ENCODE peak calls at places on chromosome 3, in six cellular contexts. Q is GM13976; G is activated CD4-positive, alpha-beta memory T cell treated with anti-CD3 and anti-CD28 coated beads for 36 hours; I is left ventricle myocardium superior; K is BE2C; S is brain pericyte. V is an unnamed sample.

GRCh38 chr3:37686225-37686624 is 175.5 kb upstream of the CTDSPL start:
- DNase-seq in Q (no peak), I (no peak), K (peak), S (no peak), G (no peak), V (no peak)

GRCh38 chr3:196995646-196996355 is 27.2 kb upstream of the PIGZ start:
- DNase-seq in G (no peak), Q (no peak), I (no peak), K (no peak), S (no peak), V (no peak)

GRCh38 chr3:69740103-69741021 is 1.1 kb downstream of the MITF start:
- DNase-seq in K (no peak), G (no peak), Q (peak), S (no peak), I (peak), V (peak)

GRCh38 chr3:196284396-196284795 is 3.1 kb downstream of the PCYT1A start:
- DNase-seq in G (no peak), K (no peak), I (no peak), S (no peak), Q (no peak), V (no peak)

GRCh38 chr3:49173116-49173791 is 1.9 kb downstream of the KLHDC8B start:
- DNase-seq in S (no peak), I (peak), G (no peak), K (peak), Q (no peak), V (no peak)

GRCh38 chr3:69012111-69012835 is 1.2 kb downstream of the EOGT start:
- DNase-seq in I (peak), Q (no peak), S (no peak), G (no peak), K (peak), V (no peak)

GRCh38 chr3:185658504-185658912 is 72.4 kb downstream of the SENP2 start:
- DNase-seq in G (peak), K (no peak), I (peak), S (no peak), Q (no peak), V (no peak)

GRCh38 chr3:143775401-143775970 is 72.8 kb downstream of the SLC9A9 start:
- DNase-seq in G (no peak), K (no peak), Q (peak), I (no peak), S (no peak), V (peak)

GRCh38 chr3:168591587-168591986 is 495.9 kb upstream of the GOLIM4 start:
- DNase-seq in S (no peak), K (no peak), G (no peak), Q (no peak), I (no peak), V (no peak)

GRCh38 chr3:65268411-65268810 is 580.6 kb upstream of the ADAMTS9 start:
- DNase-seq in Q (no peak), K (no peak), S (no peak), I (no peak), G (no peak), V (no peak)

GRCh38 chr3:28077566-28077965 is 163.9 kb upstream of the CMC1 start:
- DNase-seq in Q (no peak), I (peak), K (no peak), G (no peak), S (no peak), V (no peak)

GRCh38 chr3:98567646-98568280 is 25.6 kb downstream of the CPOX start:
- DNase-seq in K (no peak), G (peak), Q (no peak), I (no peak), S (no peak), V (no peak)

GRCh38 chr3:179453967-179454366 is 2.7 kb upstream of the GNB4 start:
- DNase-seq in Q (no peak), S (no peak), I (no peak), K (no peak), G (no peak), V (no peak)

GRCh38 chr3:182212479-182213076 is 500.9 kb downstream of the SOX2 start:
- DNase-seq in S (no peak), I (no peak), Q (no peak), K (peak), G (no peak), V (no peak)

GRCh38 chr3:13497386-13497785 is 17.3 kb downstream of the HDAC11 start:
- DNase-seq in I (no peak), S (no peak), Q (no peak), G (no peak), K (no peak), V (no peak)

GRCh38 chr3:27089063-27089462 is 280.1 kb downstream of the NEK10 start:
- DNase-seq in G (no peak), S (no peak), I (peak), K (no peak), Q (no peak), V (no peak)

GRCh38 chr3:104437891-104438290 is 928.8 kb upstream of the ALCAM start:
- DNase-seq in S (no peak), G (no peak), K (no peak), I (no peak), Q (no peak), V (no peak)

GRCh38 chr3:53024315-53024714 is 21.6 kb downstream of the SFMBT1 start:
- DNase-seq in K (no peak), Q (no peak), G (no peak), S (no peak), I (no peak), V (no peak)

GRCh38 chr3:23079976-23080375 is 123.2 kb upstream of the UBE2E2 start:
- DNase-seq in G (no peak), Q (no peak), K (no peak), I (no peak), S (no peak), V (no peak)

GRCh38 chr3:52684184-52684583 is 1.5 kb downstream of the PBRM1 start:
- DNase-seq in Q (no peak), G (no peak), K (no peak), I (no peak), S (no peak), V (no peak)

GRCh38 chr3:17759901-17760300 is 17.5 kb upstream of the TBC1D5 start:
- DNase-seq in Q (no peak), K (no peak), G (no peak), S (no peak), I (no peak), V (no peak)

GRCh38 chr3:111151438-111151837 is 79.8 kb downstream of the NECTIN3 start:
- DNase-seq in Q (no peak), I (no peak), G (no peak), K (no peak), S (no peak), V (no peak)

GRCh38 chr3:149790265-149790664 is 2.1 kb downstream of the ANKUB1 start:
- DNase-seq in S (no peak), Q (no peak), G (no peak), I (no peak), K (no peak), V (no peak)

GRCh38 chr3:177753498-177754155 is 556.3 kb upstream of the TBL1XR1 start:
- DNase-seq in K (peak), Q (no peak), G (no peak), I (peak), S (no peak), V (no peak)

GRCh38 chr3:13200951-13201350 is 127.7 kb upstream of the IQSEC1 start:
- DNase-seq in K (peak), G (no peak), I (no peak), S (no peak), Q (no peak), V (no peak)